ENCODE peak calls at places on chromosomes 5 and 9, in six cellular contexts. M is heart left ventricle, U is HCT116, C is K562, G is HepG2, N is body of pancreas. I is an unnamed sample.

GRCh38 chr5:115179959-115180709 is 10.4 kb upstream of the TRIM36 start:
- DNase-seq in M (peak; percentile 64), C (no peak), U (no peak), N (no peak), G (no peak), I (no peak)

GRCh38 chr9:127185931-127186781 is 63.7 kb upstream of the ANGPTL2 start:
- DNase-seq in U (no peak), M (peak; percentile 86), C (no peak), N (peak; percentile 45), G (peak; percentile 20), I (no peak)

GRCh38 chr9:89870207-89870606 is 265.4 kb downstream of the GADD45G start:
- DNase-seq in G (no peak), C (no peak), N (no peak), U (no peak), M (no peak), I (no peak)

GRCh38 chr9:38358390-38359296 is 33.9 kb upstream of the ALDH1B1 start:
- DNase-seq in M (no peak), G (peak; percentile 24), N (no peak), U (no peak), C (no peak), I (no peak)

GRCh38 chr9:10274156-10274555 is 338.6 kb downstream of the PTPRD start:
- DNase-seq in N (no peak), M (no peak), G (no peak), C (no peak), U (no peak), I (no peak)

GRCh38 chr5:122008061-122008460 is 46.3 kb downstream of the SRFBP1 start:
- DNase-seq in C (no peak), N (no peak), G (no peak), M (no peak), U (no peak), I (no peak)

GRCh38 chr5:147046226-147046625 is 167.7 kb upstream of the PPP2R2B start:
- DNase-seq in C (no peak), M (no peak), U (no peak), N (no peak), G (no peak), I (no peak)

GRCh38 chr5:109454726-109455505 is 45.1 kb upstream of the PJA2 start:
- DNase-seq in C (no peak), N (no peak), U (no peak), G (no peak), M (no peak), I (no peak)

GRCh38 chr9:95206143-95206542 is 111.4 kb downstream of the FANCC start:
- DNase-seq in G (no peak), C (no peak), U (no peak), N (no peak), M (no peak), I (no peak)

GRCh38 chr9:38311382-38312270 is 80.9 kb upstream of the ALDH1B1 start:
- DNase-seq in M (no peak), U (no peak), C (no peak), G (peak; percentile 43), N (no peak), I (no peak)

GRCh38 chr9:78004478-78005229 is 27.0 kb downstream of the GNAQ start:
- DNase-seq in N (peak; percentile 37), U (peak; percentile 2), G (peak; percentile 85), M (no peak), C (peak; percentile 22), I (no peak)

GRCh38 chr9:91395553-91396470 is 27.8 kb downstream of the NFIL3 start:
- DNase-seq in C (no peak), M (no peak), N (no peak), U (no peak), G (no peak), I (peak; percentile 56)

GRCh38 chr9:12776775-12777055 is 1.9 kb downstream of the LURAP1L start:
- DNase-seq in M (no peak), U (no peak), G (no peak), N (no peak), C (no peak), I (no peak)

GRCh38 chr9:137319434-137319975 is 17.4 kb upstream of the NRARP start:
- DNase-seq in N (no peak), U (no peak), M (no peak), C (peak; percentile 7), G (no peak), I (peak; percentile 12)

GRCh38 chr5:87572092-87572491 is 159.4 kb upstream of the CCNH start:
- DNase-seq in N (no peak), C (no peak), U (no peak), M (no peak), G (no peak), I (no peak)

GRCh38 chr9:94799578-94800264 is 73.2 kb downstream of the AOPEP start:
- DNase-seq in N (no peak), G (no peak), C (no peak), M (no peak), U (no peak), I (peak; percentile 68)

DNA sequence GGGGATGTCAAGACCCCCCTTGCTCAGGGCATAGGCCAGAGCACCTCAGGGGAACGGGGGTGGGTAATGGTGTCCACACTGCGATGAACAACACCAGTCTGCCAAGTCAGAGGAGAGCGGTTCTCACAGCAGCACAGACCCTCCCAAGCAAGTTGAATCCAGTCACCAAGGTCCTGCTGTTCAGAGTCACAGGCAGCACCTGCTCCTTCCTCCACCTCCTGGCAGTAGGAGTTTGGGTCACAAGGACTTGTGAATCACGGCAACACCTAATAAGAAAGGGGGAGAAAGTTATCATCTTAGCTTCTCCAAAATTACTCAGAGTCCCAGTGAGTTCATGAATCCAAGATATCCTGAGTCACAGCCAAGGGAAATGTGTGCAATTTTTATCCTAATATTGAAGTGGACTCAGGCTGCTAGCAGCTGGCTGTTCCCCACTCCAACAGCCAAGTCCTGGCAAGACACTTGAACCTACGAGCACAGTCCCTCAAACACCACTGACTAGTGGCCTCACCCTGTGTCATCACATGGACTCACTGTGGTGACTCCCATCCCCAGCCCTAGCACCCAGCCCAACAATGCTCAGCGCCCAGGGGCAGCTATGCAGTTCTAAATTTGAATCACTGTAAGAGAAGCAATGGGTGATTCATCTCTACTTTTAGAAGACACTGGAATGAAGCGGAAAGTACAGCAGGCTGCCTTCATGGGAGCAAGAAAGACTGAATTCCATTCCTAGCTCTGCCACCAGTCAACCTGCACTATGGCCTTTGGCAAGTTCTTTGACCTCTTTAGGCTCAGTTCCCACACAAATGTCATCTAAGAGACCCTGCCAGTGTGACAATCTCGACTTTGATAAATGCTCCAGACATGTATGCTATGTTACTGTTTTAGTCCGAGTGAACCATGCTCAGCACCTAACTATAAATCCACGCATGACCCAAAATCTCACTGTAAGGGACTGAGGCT is 113.7 kb downstream of the KLHL3 start:
- DNase-seq in G (no peak), N (no peak), M (no peak), C (no peak), U (no peak), I (peak; percentile 65)
- TF ChIP-seq POLR2A in G (no peak), N (no peak), M (no peak), C (no peak), U (no peak), I (no peak)

GRCh38 chr9:27394826-27395201 is 97.9 kb upstream of the EQTN start:
- DNase-seq in C (no peak), G (peak; percentile 6), M (no peak), N (no peak), U (no peak), I (no peak)
- TF ChIP-seq POLR2A in C (no peak), G (no peak), M (no peak), N (no peak), U (no peak), I (no peak)

GRCh38 chr9:86945868-86946711 is 1.2 kb downstream of the GAS1 start:
- DNase-seq in U (no peak), C (no peak), N (peak; percentile 85), M (peak; percentile 83), G (no peak), I (peak; percentile 73)

GRCh38 chr9:86946712-86947145 is 577 bp downstream of the GAS1 start:
- DNase-seq in C (no peak), N (no peak), M (peak; percentile 77), U (no peak), G (no peak), I (peak; percentile 44)

GRCh38 chr9:86944974-86945867 is 2.1 kb downstream of the GAS1 start:
- DNase-seq in M (no peak), N (peak; percentile 47), U (no peak), C (no peak), G (no peak), I (no peak)

GRCh38 chr9:86948153-86948929 is 1.0 kb upstream of the GAS1 start:
- DNase-seq in M (peak; percentile 88), G (peak; percentile 13), N (peak; percentile 81), C (peak; percentile 53), U (peak; percentile 47), I (peak; percentile 86)

GRCh38 chr9:86947146-86948081 is at the start of gene GAS1:
- DNase-seq in C (peak; percentile 44), U (peak; percentile 41), N (peak; percentile 91), G (no peak), M (peak; percentile 92), I (peak; percentile 87)
- TF ChIP-seq POLR2A in C (no peak), U (no peak), N (peak; percentile 86), G (no peak), M (peak; percentile 25), I (no peak)

DNA sequence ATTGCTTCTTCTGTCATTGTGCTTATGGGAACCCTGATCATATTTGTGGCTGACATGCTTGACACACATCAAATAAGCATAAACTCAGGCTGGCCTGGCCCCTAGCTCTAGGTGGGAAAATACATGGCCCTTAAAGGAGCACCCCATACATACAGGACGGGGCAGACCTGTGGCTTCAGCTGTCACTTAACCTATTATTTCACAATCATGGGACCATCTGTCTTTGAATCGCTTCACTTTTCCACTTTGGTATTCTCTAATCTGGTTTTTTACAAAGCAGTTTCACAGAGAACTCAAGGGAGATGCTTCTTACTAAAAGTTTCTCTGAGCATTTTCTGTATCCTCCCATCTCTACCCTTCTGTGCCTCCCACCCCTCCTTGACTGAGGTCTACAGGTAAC is 34.6 kb upstream of the LRRTM2 start:
- DNase-seq in N (no peak), C (no peak), M (no peak), G (no peak), U (no peak), I (no peak)
- TF ChIP-seq POLR2A in N (no peak), C (no peak), M (no peak), G (no peak), U (no peak), I (no peak)

DNA sequence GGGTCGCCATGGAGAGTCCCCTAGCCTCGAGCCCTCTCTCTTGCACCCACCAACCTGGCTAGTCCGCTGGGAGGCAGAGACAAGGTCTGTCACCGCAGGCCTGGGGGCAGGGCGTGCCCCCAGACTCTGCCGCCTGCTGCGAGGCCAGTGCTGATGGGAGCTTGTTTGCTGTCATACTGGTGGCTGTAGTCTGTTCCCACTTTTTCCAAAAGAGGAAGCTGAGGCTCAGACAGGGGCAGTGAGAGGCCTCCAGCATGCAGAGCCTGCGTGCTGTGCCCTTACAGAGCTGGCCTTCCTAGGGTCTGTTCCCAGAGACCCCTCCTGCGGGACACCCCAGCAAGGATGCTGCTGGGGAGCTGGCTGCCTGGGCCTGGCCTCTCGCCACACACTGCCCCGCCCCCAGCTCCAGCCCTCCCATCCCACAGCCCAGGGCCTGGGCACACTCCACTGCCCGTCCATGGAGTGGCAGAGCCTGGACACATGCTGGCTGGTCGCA is 21.0 kb upstream of the SUSD3 start:
- DNase-seq in M (no peak), N (no peak), G (no peak), U (no peak), C (no peak), I (no peak)
- TF ChIP-seq POLR2A in M (no peak), N (no peak), G (no peak), U (no peak), C (no peak), I (no peak)